ENCODE peak calls at places on chromosomes 2 and 18, in six cellular contexts. H is heart left ventricle, Z is GM20000, Y is ovary, R is mesothelial cell of epicardium, S is PC-3. F is an unnamed sample.

GRCh38 chr2:121210691-121211090 is 74.3 kb downstream of the TFCP2L1 start:
- DNase-seq in S (peak), Z (no peak), R (no peak), Y (no peak), H (peak), F (no peak)

GRCh38 chr18:59665057-59666007 is 31.9 kb downstream of the CCBE1 start:
- DNase-seq in H (no peak), S (no peak), Z (no peak), R (no peak), Y (no peak), F (no peak)

GRCh38 chr2:196101325-196101981 is 32.8 kb upstream of the DNAH7 start:
- DNase-seq in S (no peak), Z (peak), Y (no peak), H (no peak), R (no peak), F (no peak)

GRCh38 chr18:76169733-76170132 is 325.3 kb downstream of the ZNF516 start:
- DNase-seq in Z (no peak), Y (no peak), R (no peak), S (peak), H (no peak), F (no peak)

GRCh38 chr2:189560273-189560586 is 20.4 kb downstream of the SLC40A1 start:
- DNase-seq in S (no peak), Z (no peak), R (no peak), H (no peak), Y (no peak), F (no peak)

GRCh38 chr2:226011716-226012115 is 612.2 kb downstream of the NYAP2 start:
- DNase-seq in H (no peak), Y (no peak), S (no peak), R (no peak), Z (no peak), F (no peak)

GRCh38 chr18:35283923-35284794 is 5.9 kb downstream of the ZSCAN30 start:
- DNase-seq in H (peak), Z (no peak), Y (no peak), S (no peak), R (no peak), F (no peak)

GRCh38 chr2:172328103-172328835 is 99.1 kb upstream of the ITGA6 start:
- DNase-seq in S (no peak), H (no peak), Y (no peak), Z (no peak), R (no peak), F (no peak)

GRCh38 chr2:230068658-230069080 is at the start of gene SLC16A14:
- DNase-seq in Y (no peak), Z (peak), H (no peak), S (peak), R (no peak), F (no peak)

DNA sequence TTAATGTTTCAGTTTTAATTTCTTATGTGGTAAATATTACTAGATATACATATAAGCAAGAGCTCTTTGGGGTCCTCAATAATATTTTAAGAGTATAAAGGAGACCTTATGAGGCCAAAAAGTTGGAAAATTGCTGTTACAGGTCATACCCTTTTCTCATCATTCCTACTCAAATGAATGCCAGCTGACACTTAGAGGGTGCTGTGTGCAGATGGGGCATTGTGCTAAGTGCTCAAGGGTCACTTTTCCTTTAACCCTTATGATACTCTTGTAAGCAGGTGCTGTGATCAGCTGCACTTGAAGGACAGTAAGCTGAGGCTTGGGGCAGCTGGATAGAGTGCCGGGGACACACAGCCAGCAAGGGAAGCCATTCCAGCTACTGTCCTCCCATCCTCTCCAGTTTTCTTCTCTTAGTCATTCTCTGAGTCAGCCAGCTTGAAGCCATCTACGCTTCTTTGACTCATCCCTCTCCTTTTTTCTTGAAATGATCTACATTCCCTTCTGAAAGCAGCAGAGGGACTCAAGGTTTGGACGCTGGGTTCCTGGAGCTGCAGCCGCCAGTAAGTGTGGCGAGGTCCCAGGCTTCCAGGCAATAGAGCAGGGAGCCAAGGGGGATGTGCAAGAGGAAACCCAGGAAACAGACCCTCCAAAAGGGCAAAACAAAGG is 42.0 kb upstream of the CREB1 start:
- DNase-seq in H (no peak), Y (no peak), Z (no peak), S (peak), R (no peak), F (no peak)
- TF ChIP-seq CTCF in H (no peak), Y (no peak), Z (no peak), S (peak), R (no peak), F (no peak)

DNA sequence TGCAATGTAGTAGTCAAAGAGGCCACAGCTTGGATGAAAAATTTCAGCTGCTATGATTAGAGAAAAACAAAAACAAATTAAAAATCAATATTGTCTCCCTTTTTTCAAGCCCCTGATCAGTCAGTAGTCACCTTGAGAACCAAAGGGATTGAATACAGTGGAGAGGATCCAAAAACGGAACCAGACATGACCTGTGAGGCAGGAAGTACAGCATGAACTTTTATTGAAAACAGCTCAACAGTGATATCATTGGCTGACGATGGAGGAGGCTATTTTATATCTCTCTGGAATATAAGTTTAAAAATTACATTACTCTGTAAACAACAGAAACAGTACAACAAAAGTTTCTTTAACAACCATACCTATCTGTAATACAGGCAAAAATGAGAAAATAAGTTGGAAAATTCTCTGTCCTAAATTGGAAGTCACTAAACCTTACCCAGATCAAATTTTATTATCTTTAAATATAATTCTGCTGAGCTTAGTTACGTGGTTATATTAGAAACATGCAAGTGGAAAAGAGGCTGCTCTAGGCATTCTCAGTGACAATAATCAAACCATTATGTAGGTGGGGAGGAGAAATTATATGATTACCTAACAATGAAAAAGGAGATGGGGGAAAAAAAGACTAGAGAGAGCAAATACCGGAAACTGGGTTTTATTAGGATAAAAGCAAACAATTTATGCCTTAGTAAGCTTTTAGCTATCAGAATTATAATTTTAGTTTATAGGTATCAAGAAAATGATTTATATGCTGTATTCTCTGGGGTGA is 53.0 kb downstream of the PHLPP1 start:
- DNase-seq in S (peak), R (no peak), Z (no peak), H (no peak), Y (no peak), F (no peak)
- TF ChIP-seq CTCF in S (no peak), R (no peak), Z (no peak), H (no peak), Y (no peak), F (no peak)

DNA sequence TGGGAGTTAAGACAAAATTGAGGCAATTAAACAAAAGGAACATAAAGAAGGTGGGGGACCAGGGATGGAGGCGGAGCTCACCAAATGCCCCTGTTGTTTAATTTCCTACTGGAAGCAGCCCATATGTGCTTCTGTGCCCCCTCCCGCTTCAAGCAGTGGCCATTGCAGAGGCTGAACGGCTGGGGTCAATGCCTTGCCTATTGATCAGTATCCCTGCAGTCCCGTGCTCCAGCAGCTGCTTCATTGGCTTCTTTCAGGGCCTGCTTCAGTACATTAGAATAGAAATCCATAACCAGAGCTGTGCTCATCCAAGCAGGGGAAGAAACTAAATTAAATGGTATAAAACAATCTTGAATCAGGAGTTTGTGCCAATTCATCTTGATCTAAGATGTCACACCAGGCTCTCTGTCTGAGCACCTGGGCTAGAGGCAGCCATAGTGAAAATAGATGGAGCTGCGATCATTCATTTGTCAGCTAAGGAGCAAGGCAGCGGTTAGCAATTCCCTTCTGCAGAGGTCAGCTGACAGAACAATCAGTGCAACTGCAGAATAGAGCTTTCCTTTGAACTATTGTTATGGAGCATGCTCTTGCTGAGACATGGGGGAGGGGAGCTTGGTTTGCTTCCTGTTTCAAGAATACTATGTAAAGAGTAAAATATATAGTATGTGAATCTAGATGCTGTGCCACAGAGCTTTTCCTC is 222.4 kb downstream of the WDR7 start:
- DNase-seq in R (no peak), Y (no peak), H (no peak), Z (no peak), S (no peak), F (no peak)
- TF ChIP-seq CTCF in R (no peak), Y (no peak), H (no peak), Z (no peak), S (no peak), F (no peak)

GRCh38 chr2:12716250-12717190 is at the start of gene TRIB2:
- DNase-seq in Z (peak), S (peak), Y (peak), R (peak), H (peak), F (peak)
- TF ChIP-seq CTCF in Z (no peak), S (peak), Y (no peak), R (no peak), H (peak), F (no peak)

DNA sequence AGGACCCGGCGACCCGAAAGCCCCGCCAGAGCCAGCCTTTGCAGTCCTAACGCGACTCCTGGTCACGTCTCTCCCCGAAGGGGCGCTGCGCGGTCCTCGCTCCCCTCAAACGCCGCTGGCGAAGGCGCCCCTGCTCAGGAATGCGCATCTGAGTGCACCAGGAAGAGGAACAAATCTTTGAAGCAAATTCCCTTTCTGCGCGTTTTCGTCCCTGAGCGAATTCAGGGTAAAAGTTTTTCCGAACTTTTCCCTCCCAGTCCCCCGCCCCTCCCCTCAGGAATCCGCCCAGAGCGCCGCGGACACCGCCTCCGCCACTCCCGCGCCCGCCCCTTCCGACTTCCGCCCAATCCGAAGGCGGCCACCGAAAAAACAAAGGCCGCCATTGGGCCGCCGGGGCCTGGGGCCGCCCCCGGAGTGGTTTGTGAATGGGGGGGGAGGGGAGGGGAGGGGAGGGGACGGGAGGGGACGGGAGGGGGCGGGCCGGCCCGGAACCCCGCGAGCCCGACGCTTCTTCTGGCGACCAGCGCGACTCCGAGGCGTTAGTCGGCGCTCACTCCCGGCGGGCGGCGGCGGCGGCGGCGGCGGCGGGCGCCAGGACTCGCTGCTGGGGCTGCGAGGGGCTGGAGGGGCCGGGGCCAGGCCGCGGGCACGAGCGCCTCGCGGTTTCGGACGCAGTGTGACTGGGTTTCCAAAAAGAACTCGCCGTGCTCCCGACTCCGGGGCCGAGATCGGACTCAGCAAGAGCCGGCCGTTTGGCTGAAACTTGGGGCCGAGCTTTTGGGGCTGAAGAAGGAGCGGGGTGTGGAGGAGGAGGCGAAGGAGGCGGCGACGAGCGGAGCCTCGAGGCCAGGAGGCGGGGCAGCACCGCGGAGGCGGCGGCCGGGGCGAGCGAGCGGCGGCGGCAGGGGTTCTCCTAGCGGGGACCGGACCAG is at the start of gene FZD7:
- DNase-seq in Z (peak), Y (peak), S (peak), H (peak), R (peak), F (peak)
- TF ChIP-seq CTCF in Z (no peak), Y (no peak), S (peak), H (no peak), R (no peak), F (no peak)

DNA sequence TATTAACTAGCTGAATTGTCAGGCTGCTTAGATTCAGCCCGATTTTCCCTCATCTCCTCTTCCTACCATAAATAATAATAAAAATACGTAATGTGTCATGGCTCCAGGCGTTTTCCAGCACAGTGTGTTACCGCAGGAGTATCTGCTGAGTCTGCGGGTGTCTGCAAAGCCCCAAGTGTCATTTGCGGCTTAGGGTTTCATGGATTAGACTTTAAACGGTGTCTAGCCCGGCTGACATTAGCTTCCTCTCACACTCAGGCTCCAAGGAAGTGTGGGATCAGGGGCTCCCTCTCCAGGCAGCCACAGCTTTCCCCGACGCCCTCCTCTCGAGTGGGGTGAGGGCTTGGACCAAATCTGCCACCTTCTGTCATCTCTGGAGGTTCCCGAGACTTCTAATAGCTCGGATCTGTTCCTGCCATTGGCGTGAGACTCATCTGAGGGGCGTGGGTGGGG is 14.1 kb upstream of the HOXD1 start:
- DNase-seq in S (no peak), H (no peak), Y (peak), Z (no peak), R (no peak), F (no peak)
- TF ChIP-seq CTCF in S (no peak), H (no peak), Y (no peak), Z (no peak), R (no peak), F (no peak)

GRCh38 chr2:69643602-69644505 is at the start of gene AAK1:
- DNase-seq in S (peak), Y (peak), Z (peak), H (peak), R (peak), F (peak)
- TF ChIP-seq CTCF in S (no peak), Y (no peak), Z (no peak), H (no peak), R (no peak), F (no peak)

GRCh38 chr2:63369146-63369545 is 219.1 kb downstream of the WDPCP start:
- DNase-seq in Z (no peak), H (no peak), S (no peak), R (no peak), Y (no peak), F (no peak)

GRCh38 chr2:63374341-63374740 is 213.9 kb downstream of the WDPCP start:
- DNase-seq in Y (no peak), H (no peak), R (no peak), S (no peak), Z (no peak), F (no peak)

DNA sequence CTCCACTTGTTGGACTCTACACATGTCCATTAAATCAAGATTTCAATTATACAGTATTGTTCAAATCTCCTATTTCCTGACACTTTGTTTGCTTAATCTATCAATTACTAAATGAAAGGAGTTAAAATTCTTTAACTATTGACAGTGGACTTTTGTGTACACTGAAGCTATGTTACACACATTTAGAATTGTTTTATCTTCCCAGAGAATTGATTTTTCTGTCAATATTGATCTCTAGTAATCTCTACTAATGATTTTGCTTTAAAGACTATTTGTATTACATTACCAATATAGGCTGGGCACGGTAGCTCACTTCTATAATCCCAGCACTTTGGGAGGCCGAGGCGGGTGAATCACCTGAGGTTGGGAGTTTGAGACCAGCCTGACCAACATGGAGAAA is 215.7 kb downstream of the WDPCP start:
- DNase-seq in R (no peak), Z (no peak), Y (no peak), S (no peak), H (no peak), F (no peak)
- TF ChIP-seq CTCF in R (no peak), Z (no peak), Y (no peak), S (no peak), H (no peak), F (no peak)

GRCh38 chr18:37551846-37552245 is 13.8 kb downstream of the CELF4 start:
- DNase-seq in Y (no peak), R (no peak), Z (no peak), H (no peak), S (no peak), F (no peak)

GRCh38 chr18:37552296-37552695 is 13.3 kb downstream of the CELF4 start:
- DNase-seq in S (no peak), H (no peak), Y (no peak), Z (no peak), R (no peak), F (no peak)

GRCh38 chr18:37554399-37554787 is 11.2 kb downstream of the CELF4 start:
- DNase-seq in Y (no peak), R (no peak), H (no peak), Z (no peak), S (no peak), F (no peak)

GRCh38 chr18:37551249-37551648 is 14.3 kb downstream of the CELF4 start:
- DNase-seq in R (no peak), H (no peak), S (no peak), Y (no peak), Z (no peak), F (no peak)

GRCh38 chr18:37553633-37554398 is 11.8 kb downstream of the CELF4 start:
- DNase-seq in S (no peak), Z (no peak), R (no peak), H (no peak), Y (no peak), F (no peak)
- TF ChIP-seq CTCF in S (no peak), Z (peak), R (no peak), H (no peak), Y (no peak), F (no peak)

F was measured in omental fat pad.